ENCODE peak calls at places on chromosomes 11 and 22, in eight cellular contexts. G is GM12864, B is RWPE1, K is esophagus squamous epithelium, E is cardiac muscle cell, A is fibroblast of mammary gland, P is mucosa of descending colon, I is fibroblast of pulmonary artery. T is an unnamed sample.

GRCh38 chr11:130214861-130215530 is 55.4 kb downstream of the ST14 start:
- DNase-seq in B (no peak), E (no peak), G (no peak), K (no peak), I (no peak), A (no peak), P (no peak), T (no peak)

GRCh38 chr11:12680246-12680939 is 6.2 kb downstream of the TEAD1 start:
- DNase-seq in P (peak; percentile 92), K (peak; percentile 27), B (peak; percentile 63), A (peak; percentile 92), E (peak; percentile 93), G (peak; percentile 37), I (peak; percentile 95), T (no peak)

GRCh38 chr11:123653997-123654565 is 343 bp downstream of the SCN3B start:
- DNase-seq in B (peak; percentile 58), K (no peak), P (peak; percentile 47), A (peak; percentile 18), G (no peak), I (peak; percentile 46), E (peak; percentile 85), T (peak; percentile 24)

GRCh38 chr11:119306373-119306890 is 10.5 kb downstream of the MCAM start:
- DNase-seq in G (no peak), I (peak; percentile 49), B (no peak), A (peak; percentile 85), E (no peak), K (no peak), P (no peak), T (no peak)

GRCh38 chr11:134754196-134754822 is 342.3 kb upstream of the B3GAT1 start:
- DNase-seq in P (no peak), A (no peak), K (no peak), E (no peak), G (no peak), B (no peak), I (no peak), T (no peak)

GRCh38 chr22:39437836-39438704 is 18.7 kb upstream of the MGAT3 start:
- DNase-seq in P (no peak), B (no peak), I (no peak), K (no peak), E (no peak), A (no peak), G (no peak), T (no peak)

GRCh38 chr22:39364646-39365405 is 15.0 kb downstream of the SYNGR1 start:
- DNase-seq in E (no peak), B (no peak), P (no peak), G (no peak), I (no peak), A (no peak), K (no peak), T (no peak)

GRCh38 chr11:34219862-34220490 is 114.5 kb downstream of the NAT10 start:
- DNase-seq in G (no peak), K (no peak), E (no peak), A (no peak), B (no peak), I (peak; percentile 69), P (no peak), T (no peak)

GRCh38 chr11:73652046-73652730 is 5.8 kb downstream of the PLEKHB1 start:
- DNase-seq in I (peak; percentile 47), G (no peak), B (no peak), P (no peak), A (no peak), K (no peak), E (no peak), T (no peak)

GRCh38 chr22:49807129-49807528 is 20.5 kb downstream of the BRD1 start:
- DNase-seq in I (no peak), G (no peak), K (no peak), B (no peak), A (no peak), P (no peak), E (no peak), T (no peak)

GRCh38 chr11:44949160-44950035 is 1.3 kb downstream of the TP53I11 start:
- DNase-seq in P (peak; percentile 74), A (peak; percentile 31), E (peak; percentile 86), K (no peak), G (no peak), I (peak; percentile 67), B (no peak), T (no peak)

GRCh38 chr22:36465232-36466021 is 16.0 kb downstream of the TXN2 start:
- DNase-seq in G (no peak), P (peak; percentile 82), B (peak; percentile 86), E (no peak), K (no peak), A (peak; percentile 85), I (peak; percentile 93), T (no peak)

GRCh38 chr22:46813816-46814597 is 51.6 kb downstream of the TBC1D22A start:
- DNase-seq in G (no peak), K (no peak), A (peak; percentile 7), E (no peak), I (peak; percentile 77), B (no peak), P (no peak), T (no peak)

GRCh38 chr11:444397-445144 is 2.8 kb upstream of the ANO9 start:
- DNase-seq in G (no peak), B (no peak), K (no peak), A (peak; percentile 33), E (no peak), P (peak; percentile 82), I (peak; percentile 50), T (peak; percentile 6)

GRCh38 chr22:29202231-29203192 is 3.2 kb upstream of the EMID1 start:
- DNase-seq in B (no peak), P (peak; percentile 75), A (peak; percentile 5), G (peak; percentile 87), E (no peak), K (no peak), I (peak; percentile 62), T (peak; percentile 95)

GRCh38 chr11:64227405-64227956 is 1.4 kb downstream of the NUDT22 start:
- DNase-seq in G (no peak), P (no peak), I (no peak), A (no peak), B (no peak), K (no peak), E (no peak), T (no peak)

GRCh38 chr11:64224891-64225607 is 937 bp downstream of the TRPT1 start:
- DNase-seq in A (no peak), I (no peak), K (no peak), B (no peak), E (no peak), P (no peak), G (no peak), T (no peak)

GRCh38 chr11:64226507-64227051 is 505 bp downstream of the NUDT22 start:
- DNase-seq in K (no peak), G (no peak), E (no peak), P (peak; percentile 91), I (no peak), A (no peak), B (no peak), T (peak; percentile 82)

GRCh38 chr11:64224151-64224890 is 1.7 kb downstream of the TRPT1 start:
- DNase-seq in G (no peak), I (no peak), B (peak; percentile 71), K (no peak), A (peak; percentile 49), P (peak; percentile 64), E (no peak), T (no peak)

DNA sequence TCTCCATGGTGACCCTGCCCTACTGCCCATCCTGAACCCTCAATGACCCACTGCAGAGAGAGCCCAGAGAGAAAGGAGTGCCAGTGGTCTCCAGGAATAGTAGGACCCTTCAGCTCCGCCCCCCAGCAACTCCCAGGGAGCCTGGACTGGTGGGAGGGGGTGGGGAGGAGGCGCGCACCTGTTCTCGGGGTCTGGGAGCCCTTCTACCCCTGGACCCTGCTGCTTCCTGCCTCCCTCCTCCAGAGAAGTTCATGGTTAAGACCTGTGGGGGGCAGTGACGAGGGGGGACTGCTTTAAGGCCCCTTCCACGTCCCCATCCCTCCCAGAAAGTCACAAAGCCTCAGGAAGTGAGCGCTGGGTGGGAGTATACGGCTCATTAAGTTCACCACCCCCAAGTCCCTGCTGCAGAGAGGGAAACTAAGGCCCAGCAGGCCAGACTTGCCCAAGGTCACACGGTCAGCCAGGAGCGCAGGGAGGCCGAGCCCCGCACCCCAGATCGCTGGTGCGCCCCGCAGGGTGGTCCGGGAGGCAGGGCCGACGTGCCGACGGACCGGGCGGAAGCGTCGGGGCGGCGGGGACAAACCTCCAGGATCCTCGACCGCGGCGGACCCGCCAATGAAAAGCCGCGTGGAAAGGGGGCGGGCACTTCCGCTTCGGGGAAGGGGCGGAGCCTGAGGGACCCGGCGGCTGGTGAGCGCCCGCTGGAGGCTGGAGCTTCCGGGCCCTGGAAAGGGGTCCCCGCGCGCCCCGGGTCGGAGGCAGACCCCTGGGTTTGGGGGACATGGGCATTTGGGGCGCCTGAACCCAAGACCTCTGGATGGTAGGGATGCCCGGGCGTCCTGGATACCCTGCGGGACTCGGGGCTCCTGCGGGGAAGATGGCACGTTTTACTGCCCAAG is at the start of the genes NUDT22 and TRPT1:
- DNase-seq in B (peak; percentile 84), A (peak; percentile 52), G (peak; percentile 43), P (peak; percentile 95), I (peak; percentile 69), E (peak; percentile 91), K (no peak), T (peak; percentile 92)
- TF ChIP-seq CTCF in B (no peak), A (peak; percentile 40), G (peak; percentile 48), P (no peak), I (peak; percentile 22), E (peak; percentile 24), K (no peak), T (peak; percentile 35)

GRCh38 chr11:86489442-86489841 is 114.8 kb downstream of the CCDC81 start:
- DNase-seq in I (no peak), E (no peak), B (no peak), P (no peak), K (no peak), A (no peak), G (no peak), T (no peak)
- TF ChIP-seq CTCF in I (no peak), E (no peak), B (no peak), P (no peak), K (no peak), A (no peak), G (no peak), T (no peak)

GRCh38 chr22:43796567-43796966 is 15.5 kb downstream of the EFCAB6 start:
- DNase-seq in B (no peak), G (no peak), I (peak; percentile 80), E (peak; percentile 90), P (no peak), A (peak; percentile 58), K (no peak), T (no peak)
- TF ChIP-seq CTCF in B (peak; percentile 16), G (no peak), I (peak; percentile 69), E (peak; percentile 66), P (no peak), A (peak; percentile 47), K (no peak), T (no peak)

DNA sequence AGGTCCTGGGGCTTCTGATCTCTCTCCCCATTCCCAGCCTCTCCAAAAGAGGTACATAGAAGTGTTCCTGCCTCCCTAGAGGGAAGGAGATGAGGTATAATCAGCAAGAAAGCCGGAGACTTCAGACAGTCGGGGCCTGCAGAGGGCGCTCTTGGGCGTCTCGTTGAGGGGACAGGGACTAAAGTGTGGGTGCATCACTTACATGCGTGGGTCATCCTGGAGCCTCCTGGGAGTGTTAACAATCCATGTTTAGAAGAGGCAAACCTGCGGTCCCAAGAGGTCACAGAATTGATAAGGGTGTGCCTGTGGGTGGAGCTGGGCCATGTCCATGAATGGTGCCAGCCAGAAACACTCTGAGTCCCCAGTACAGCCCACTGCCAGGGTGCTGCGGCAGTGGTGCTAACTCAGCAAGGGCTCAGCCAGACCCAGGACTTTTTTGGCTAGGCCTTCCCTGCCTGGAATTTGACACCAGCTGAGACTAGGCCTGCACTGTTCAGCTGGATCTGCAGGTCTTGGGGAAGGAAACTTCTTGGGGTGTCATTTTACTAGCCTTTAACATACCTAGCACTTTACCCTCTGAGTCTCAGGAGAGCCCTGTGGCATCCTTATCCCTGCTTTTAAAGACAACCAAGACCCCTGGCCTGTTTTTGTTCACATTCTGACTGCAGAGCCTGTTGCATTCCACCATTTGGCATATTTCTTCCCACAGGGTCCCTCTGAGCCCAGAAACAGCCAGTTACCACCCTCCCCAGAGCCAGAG is 5.5 kb downstream of the YDJC start:
- DNase-seq in A (peak; percentile 30), K (no peak), G (no peak), E (peak; percentile 37), B (no peak), I (peak; percentile 21), P (no peak), T (no peak)
- TF ChIP-seq CTCF in A (peak; percentile 50), K (peak; percentile 29), G (peak; percentile 56), E (peak; percentile 65), B (peak; percentile 49), I (peak; percentile 55), P (peak; percentile 24), T (peak; percentile 62)

T was measured in GM06990.